ENCODE peak calls at places on chromosomes 13 and 19, in ten cellular contexts. V is Daoy; A is stromal cell of bone marrow; D is A172; T is T-helper 1 cell; Z is SK-N-SH; M is fibroblast of the conjunctiva; W is stimulated activated CD4-positive, alpha-beta T cell treated with anti-CD3 and anti-CD28 coated beads, Interleukin-15, amount 100 ng/mL, for 1 hour; F is stimulated activated CD8-positive, alpha-beta memory T cell treated with anti-CD3 and anti-CD28 coated beads, Interleukin-4, amount 100 ng/mL, for 1 hour; E is ascending aorta. U is an unnamed sample.

GRCh38 chr19:35288843-35289355 is 3.1 kb upstream of the MAG start:
- DNase-seq in V (no peak), A (no peak), D (no peak), T (no peak), Z (no peak), M (no peak), W (no peak), F (no peak), E (no peak), U (no peak)

GRCh38 chr13:75411924-75412537 is 69.9 kb downstream of the TBC1D4 start:
- DNase-seq in V (no peak), A (no peak), D (no peak), T (no peak), Z (no peak), M (no peak), W (no peak), F (no peak), E (no peak), U (no peak)

GRCh38 chr13:104809483-104809882 is 1726.0 kb downstream of the EFNB2 start:
- DNase-seq in V (peak), A (peak), D (peak), T (no peak), Z (no peak), M (no peak), W (no peak), F (no peak), E (no peak), U (no peak)

GRCh38 chr13:94761407-94761806 is 49.1 kb upstream of the SOX21 start:
- DNase-seq in V (no peak), A (no peak), D (no peak), T (no peak), Z (no peak), M (no peak), W (no peak), F (no peak), E (no peak), U (no peak)

GRCh38 chr13:37443538-37443937 is 155.0 kb downstream of the POSTN start:
- DNase-seq in V (no peak), A (peak), D (peak), T (no peak), Z (no peak), M (no peak), W (no peak), F (no peak), E (no peak), U (no peak)

GRCh38 chr13:33099860-33100259 is 83.6 kb downstream of the KL start:
- DNase-seq in V (no peak), A (no peak), D (no peak), T (no peak), Z (no peak), M (no peak), W (no peak), F (no peak), E (no peak), U (no peak)

GRCh38 chr19:6059996-6060599 is 50.2 kb downstream of the RFX2 start:
- DNase-seq in V (no peak), A (no peak), D (no peak), T (no peak), Z (no peak), M (no peak), W (no peak), F (no peak), E (peak), U (no peak)

GRCh38 chr13:108734676-108735075 is 105.3 kb downstream of the MYO16 start:
- DNase-seq in V (no peak), A (no peak), D (peak), T (no peak), Z (no peak), M (no peak), W (no peak), F (no peak), E (no peak), U (no peak)

GRCh38 chr13:42378383-42378780 is 106.4 kb downstream of the AKAP11 start:
- DNase-seq in V (no peak), A (no peak), D (no peak), T (peak), Z (no peak), M (no peak), W (no peak), F (no peak), E (no peak), U (no peak)

GRCh38 chr19:22735911-22736645 is 47.9 kb downstream of the ZNF99 start:
- DNase-seq in V (no peak), A (no peak), D (no peak), T (no peak), Z (no peak), M (no peak), W (no peak), F (no peak), E (no peak), U (no peak)

U was measured in brain pericyte.